ENCODE peak calls at places on chromosomes 7 and 10, in six cellular contexts. H is fibroblast of mammary gland; B is astrocyte of the spinal cord; O is cardiac muscle cell; P is CD8-positive, alpha-beta T cell; I is ascending aorta. N is an unnamed sample.

GRCh38 chr7:79298145-79298760 is 155.2 kb downstream of the MAGI2 start:
- DNase-seq in H (peak; percentile 80), B (peak; percentile 73), O (peak; percentile 80), P (no peak), I (no peak), N (peak; percentile 72)

GRCh38 chr7:75889826-75890225 is 11.0 kb downstream of the RHBDD2 start:
- DNase-seq in H (peak; percentile 67), B (peak; percentile 40), O (peak; percentile 60), P (no peak), I (no peak), N (no peak)

GRCh38 chr10:79248341-79248931 is 98.8 kb upstream of the PPIF start:
- DNase-seq in H (no peak), B (peak; percentile 94), O (peak; percentile 68), P (no peak), I (peak; percentile 62), N (no peak)

GRCh38 chr10:33793793-33794192 is 459.3 kb upstream of the NRP1 start:
- DNase-seq in H (no peak), B (no peak), O (no peak), P (no peak), I (no peak), N (no peak)

GRCh38 chr7:18408461-18408860 is 87.1 kb upstream of the HDAC9 start:
- DNase-seq in H (peak; percentile 90), B (peak; percentile 94), O (peak; percentile 33), P (no peak), I (no peak), N (peak; percentile 53)

GRCh38 chr7:19020711-19021110 is 96.7 kb downstream of the TWIST1 start:
- DNase-seq in H (peak; percentile 40), B (peak; percentile 59), O (no peak), P (no peak), I (no peak), N (peak; percentile 85)

GRCh38 chr7:38198356-38198755 is 20.3 kb downstream of the STARD3NL start:
- DNase-seq in H (no peak), B (no peak), O (no peak), P (no peak), I (no peak), N (no peak)

GRCh38 chr10:649798-650690 is 39.4 kb downstream of the DIP2C start:
- DNase-seq in H (no peak), B (no peak), O (no peak), P (no peak), I (no peak), N (no peak)

GRCh38 chr7:4820405-4820967 is 41.3 kb downstream of the PAPOLB start:
- DNase-seq in H (no peak), B (no peak), O (no peak), P (no peak), I (no peak), N (no peak)

GRCh38 chr10:30425336-30426075 is 8.5 kb upstream of the MAP3K8 start:
- DNase-seq in H (no peak), B (no peak), O (no peak), P (no peak), I (no peak), N (no peak)

GRCh38 chr7:26278769-26279168 is 12.9 kb upstream of the SNX10 start:
- DNase-seq in H (peak; percentile 42), B (no peak), O (peak; percentile 16), P (no peak), I (no peak), N (peak; percentile 32)

GRCh38 chr7:16171928-16172327 is 249.4 kb downstream of the CRPPA start:
- DNase-seq in H (no peak), B (no peak), O (peak; percentile 86), P (no peak), I (no peak), N (no peak)

GRCh38 chr7:158192184-158192835 is 395.3 kb downstream of the PTPRN2 start:
- DNase-seq in H (no peak), B (no peak), O (no peak), P (no peak), I (no peak), N (no peak)

GRCh38 chr10:48649349-48649944 is 35.2 kb upstream of the WDFY4 start:
- DNase-seq in H (peak; percentile 20), B (no peak), O (no peak), P (no peak), I (no peak), N (no peak)

GRCh38 chr10:31526681-31527080 is 207.7 kb downstream of the ZEB1 start:
- DNase-seq in H (peak; percentile 28), B (no peak), O (peak; percentile 34), P (no peak), I (no peak), N (peak; percentile 10)

GRCh38 chr7:14233026-14233897 is 243.8 kb upstream of the ETV1 start:
- DNase-seq in H (peak; percentile 40), B (peak; percentile 35), O (peak; percentile 21), P (no peak), I (no peak), N (peak; percentile 45)

GRCh38 chr10:8138471-8138870 is 84.0 kb downstream of the GATA3 start:
- DNase-seq in H (peak; percentile 4), B (peak; percentile 66), O (peak; percentile 55), P (no peak), I (no peak), N (peak; percentile 77)

GRCh38 chr10:2933041-2933440 is 134.3 kb upstream of the PFKP start:
- DNase-seq in H (no peak), B (peak; percentile 5), O (no peak), P (no peak), I (no peak), N (no peak)

GRCh38 chr7:30556854-30557644 is 37.6 kb upstream of the GARS1 start:
- DNase-seq in H (peak; percentile 53), B (peak; percentile 89), O (no peak), P (no peak), I (no peak), N (peak; percentile 87)

GRCh38 chr10:91634246-91634645 is 1.4 kb upstream of the PPP1R3C start:
- DNase-seq in H (no peak), B (no peak), O (no peak), P (no peak), I (no peak), N (no peak)

GRCh38 chr10:108911814-108912541 is 1011.3 kb downstream of the XPNPEP1 start:
- DNase-seq in H (peak; percentile 65), B (peak; percentile 59), O (peak; percentile 57), P (no peak), I (no peak), N (peak; percentile 50)

GRCh38 chr7:90625562-90625961 is 29.4 kb downstream of the CDK14 start:
- DNase-seq in H (peak; percentile 46), B (peak; percentile 47), O (peak; percentile 95), P (no peak), I (no peak), N (peak; percentile 32)

GRCh38 chr7:94883676-94884075 is 23.7 kb upstream of the PPP1R9A start:
- DNase-seq in H (no peak), B (no peak), O (no peak), P (no peak), I (no peak), N (no peak)

GRCh38 chr10:92298487-92298886 is 7.5 kb downstream of the MARCHF5 start:
- DNase-seq in H (no peak), B (no peak), O (no peak), P (no peak), I (no peak), N (no peak)

GRCh38 chr7:102306916-102307677 is 20.4 kb downstream of the SH2B2 start:
- DNase-seq in H (no peak), B (peak; percentile 50), O (peak; percentile 62), P (no peak), I (no peak), N (peak; percentile 42)

GRCh38 chr7:42774436-42774835 is 137.4 kb downstream of the C7orf25 start:
- DNase-seq in H (no peak), B (no peak), O (no peak), P (no peak), I (no peak), N (peak; percentile 97)

GRCh38 chr10:43230101-43230908 is 36.6 kb downstream of the RASGEF1A start:
- DNase-seq in H (no peak), B (no peak), O (no peak), P (no peak), I (no peak), N (no peak)

GRCh38 chr10:98270026-98270740 is 2.2 kb upstream of the LOXL4 start:
- DNase-seq in H (peak; percentile 17), B (no peak), O (no peak), P (no peak), I (no peak), N (no peak)

GRCh38 chr10:33287112-33287511 is 47.4 kb downstream of the NRP1 start:
- DNase-seq in H (no peak), B (no peak), O (no peak), P (no peak), I (no peak), N (no peak)

GRCh38 chr10:45557275-45557905 is 115.2 kb downstream of the ZFAND4 start:
- DNase-seq in H (no peak), B (no peak), O (peak; percentile 27), P (no peak), I (no peak), N (no peak)

GRCh38 chr7:141208539-141208938 is 134.7 kb downstream of the TMEM178B start:
- DNase-seq in H (no peak), B (no peak), O (no peak), P (no peak), I (no peak), N (peak; percentile 2)

GRCh38 chr7:123640583-123640982 is 15.1 kb upstream of the LMOD2 start:
- DNase-seq in H (no peak), B (no peak), O (no peak), P (no peak), I (no peak), N (no peak)

GRCh38 chr10:48455055-48455391 is 148.5 kb downstream of the MAPK8 start:
- DNase-seq in H (no peak), B (no peak), O (no peak), P (peak; percentile 1), I (no peak), N (no peak)

GRCh38 chr7:2261611-2262010 is 19.6 kb downstream of the NUDT1 start:
- DNase-seq in H (no peak), B (no peak), O (no peak), P (no peak), I (no peak), N (no peak)

GRCh38 chr10:110497438-110498086 is at the start of gene DUSP5:
- DNase-seq in H (peak; percentile 90), B (peak; percentile 97), O (peak; percentile 97), P (peak; percentile 93), I (peak; percentile 83), N (peak; percentile 96)

GRCh38 chr10:69630651-69631400 is 779 bp downstream of the FAM241B start:
- DNase-seq in H (no peak), B (no peak), O (no peak), P (no peak), I (no peak), N (no peak)
- H3K4me3 ChIP-seq in H (no peak overlapping the region), B (peak overlapping the region; percentile 37), O (peak overlapping the region; percentile 96), P (peak overlapping the region; percentile 83), I (peak overlapping the region; percentile 88), N (peak overlapping the region; percentile 47)

GRCh38 chr7:151248191-151249033 is at the start of gene SMARCD3:
- DNase-seq in H (peak; percentile 35), B (peak; percentile 62), O (peak; percentile 84), P (peak; percentile 43), I (no peak), N (peak; percentile 47)
- TF ChIP-seq CTCF in H (no peak), B (no peak), O (no peak), P (no peak), I (no peak), N (no peak)

GRCh38 chr7:135964254-135964653 is 12.9 kb downstream of the MTPN start:
- DNase-seq in H (peak; percentile 44), B (no peak), O (peak; percentile 33), P (no peak), I (no peak), N (no peak)
- H3K4me3 ChIP-seq in H (no peak overlapping the region), B (no peak overlapping the region), O (no peak overlapping the region), P (no peak overlapping the region), I (no peak overlapping the region), N (no peak overlapping the region)

GRCh38 chr7:132113536-132114409 is 462.5 kb downstream of the PLXNA4 start:
- DNase-seq in H (no peak), B (no peak), O (no peak), P (no peak), I (no peak), N (no peak)
- TF ChIP-seq CTCF in H (no peak), B (no peak), O (no peak), P (no peak), I (no peak), N (no peak)